ENCODE peak calls at places on chromosomes 13 and 19, in nine cellular contexts. E is left ventricle myocardium inferior, Z is MM.1S, M is Caco-2, P is fibroblast of lung, V is psoas muscle, T is astrocyte of the spinal cord, J is fibroblast of mammary gland, C is astrocyte. U is an unnamed sample.

GRCh38 chr13:95497307-95497943 is 55.1 kb upstream of the CLDN10 start:
- DNase-seq in E (peak), Z (no peak), M (no peak), P (no peak), V (no peak), T (no peak), J (no peak), C (no peak), U (no peak)

GRCh38 chr13:59774511-59774911 is 389.2 kb downstream of the DIAPH3 start:
- DNase-seq in E (no peak), Z (no peak), M (peak), P (peak), V (no peak), T (peak), J (peak), C (peak), U (peak)

GRCh38 chr19:49556412-49557398 is 23.7 kb downstream of the NOSIP start:
- DNase-seq in E (no peak), Z (no peak), M (no peak), P (peak), V (peak), T (no peak), J (peak), C (no peak), U (no peak)

GRCh38 chr13:45782327-45783045 is 69.1 kb downstream of the SIAH3 start:
- DNase-seq in E (no peak), Z (no peak), M (no peak), P (no peak), V (no peak), T (no peak), J (no peak), C (no peak), U (no peak)

GRCh38 chr13:60242231-60242630 is 78.5 kb upstream of the DIAPH3 start:
- DNase-seq in E (no peak), Z (no peak), M (no peak), P (no peak), V (no peak), T (no peak), J (no peak), C (no peak), U (no peak)

GRCh38 chr13:92122454-92122853 is 724.0 kb downstream of the GPC5 start:
- DNase-seq in E (no peak), Z (no peak), M (peak), P (peak), V (no peak), T (no peak), J (peak), C (no peak), U (peak)

GRCh38 chr19:44024900-44025216 is 321 bp upstream of the ZNF222 start:
- DNase-seq in E (no peak), Z (no peak), M (no peak), P (no peak), V (no peak), T (no peak), J (no peak), C (no peak), U (no peak)

GRCh38 chr19:4676955-4677731 is 7.0 kb upstream of the MYDGF start:
- DNase-seq in E (no peak), Z (no peak), M (peak), P (peak), V (peak), T (peak), J (peak), C (no peak), U (peak)

GRCh38 chr13:31200636-31200970 is 828 bp downstream of the B3GLCT start:
- DNase-seq in E (peak), Z (peak), M (peak), P (peak), V (peak), T (peak), J (no peak), C (no peak), U (no peak)

GRCh38 chr19:480016-480855 is 16.1 kb upstream of the MADCAM1 start:
- DNase-seq in E (peak), Z (no peak), M (peak), P (peak), V (peak), T (peak), J (peak), C (no peak), U (no peak)

DNA sequence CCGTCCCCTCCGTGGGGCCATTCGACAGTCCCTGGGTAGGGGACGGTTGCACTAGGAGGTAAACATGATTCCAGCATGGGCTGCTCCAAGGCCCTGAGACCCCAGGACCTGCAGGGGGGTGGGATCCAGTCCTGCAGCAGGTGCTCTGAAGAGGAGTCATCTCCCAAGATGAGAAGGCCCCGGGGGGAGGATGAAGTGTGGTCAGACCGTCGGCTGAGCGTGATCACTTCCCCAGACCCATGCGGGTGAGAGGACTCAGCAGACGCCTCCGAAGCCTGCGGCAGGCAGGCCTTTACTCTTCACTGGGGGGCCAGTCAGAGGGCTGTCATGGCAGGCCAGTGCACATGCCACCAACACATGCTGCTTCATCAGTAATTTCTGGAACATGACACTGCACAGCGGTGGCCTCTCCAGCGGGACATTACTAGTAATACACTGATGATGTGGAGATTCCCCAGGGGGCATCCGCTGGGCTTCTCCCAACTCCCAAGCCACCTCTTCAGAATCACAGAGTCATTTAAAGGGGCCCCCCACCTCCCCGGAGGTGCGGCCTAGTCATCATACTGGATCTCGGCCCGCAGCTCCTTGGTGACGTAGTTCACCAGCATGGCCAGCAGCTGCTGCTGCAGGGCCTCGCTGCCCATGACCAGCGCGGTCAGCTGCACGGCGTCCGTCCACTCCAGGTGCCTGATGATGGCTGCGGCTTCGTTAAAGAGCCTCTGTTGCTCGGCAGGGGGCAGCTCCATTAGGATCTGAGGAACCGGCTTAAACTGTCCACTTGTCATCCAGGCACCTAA is 12.7 kb downstream of the C19orf12 start:
- DNase-seq in E (no peak), Z (no peak), M (no peak), P (no peak), V (peak), T (no peak), J (peak), C (no peak), U (no peak)
- H3K4me3 ChIP-seq in E (no peak), Z (no peak), M (no peak), P (no peak), V (no peak), T (no peak), J (no peak), C (no peak), U (no peak)

GRCh38 chr19:53467503-53468262 is at the start of gene ZNF813:
- DNase-seq in E (peak), Z (peak), M (peak), P (peak), V (peak), T (peak), J (peak), C (peak), U (peak)
- TF ChIP-seq CTCF in E (no peak), Z (no peak), M (no peak), P (no peak), V (no peak), T (no peak), J (no peak), C (no peak), U (no peak)

GRCh38 chr19:7512400-7512851 is 3.5 kb upstream of the ZNF358 start:
- DNase-seq in E (no peak), Z (no peak), M (no peak), P (no peak), V (no peak), T (no peak), J (peak), C (no peak), U (peak)
- H3K4me3 ChIP-seq in E (no peak), Z (no peak), M (no peak), P (no peak), V (no peak), T (no peak), J (no peak), C (no peak), U (no peak)

GRCh38 chr13:38967446-38967845 is 23.2 kb downstream of the STOML3 start:
- DNase-seq in E (no peak), Z (no peak), M (no peak), P (no peak), V (no peak), T (no peak), J (no peak), C (no peak), U (no peak)

GRCh38 chr13:38965281-38965680 is 25.4 kb downstream of the STOML3 start:
- DNase-seq in E (no peak), Z (no peak), M (no peak), P (no peak), V (no peak), T (no peak), J (no peak), C (no peak), U (no peak)

GRCh38 chr13:38969187-38969586 is 21.4 kb downstream of the STOML3 start:
- DNase-seq in E (no peak), Z (no peak), M (no peak), P (no peak), V (no peak), T (no peak), J (no peak), C (no peak), U (no peak)

DNA sequence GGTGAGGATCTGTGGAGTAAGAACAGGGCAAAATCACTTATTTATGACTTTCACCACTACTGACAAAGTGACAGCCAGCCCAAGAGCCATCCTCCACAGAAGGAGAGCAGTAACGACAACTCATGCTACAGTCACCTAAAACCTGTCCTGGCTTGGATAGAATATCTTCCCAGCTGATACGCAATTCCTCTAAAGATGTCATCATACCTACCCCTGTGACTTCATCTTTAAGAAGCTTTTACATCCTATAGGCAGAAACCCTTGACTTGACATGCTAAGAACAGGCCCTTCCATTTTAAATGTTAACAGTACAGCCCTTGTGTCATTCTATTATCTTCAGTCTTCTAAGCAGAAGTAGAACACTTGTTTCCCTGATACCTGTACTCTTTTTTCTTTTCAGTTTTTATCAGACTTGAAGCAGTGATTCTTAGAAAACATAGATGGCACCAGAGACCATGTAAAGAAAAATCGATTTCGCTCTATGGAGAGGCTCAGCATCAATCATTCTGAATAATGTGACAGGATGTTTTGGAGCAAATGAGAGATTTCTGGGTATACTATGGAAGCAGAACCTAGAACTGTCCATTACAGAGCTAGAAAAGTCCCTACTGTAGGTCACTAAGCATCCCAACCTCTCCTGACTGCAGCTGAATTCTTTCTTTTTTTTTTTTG is 20.1 kb downstream of the STOML3 start:
- DNase-seq in E (no peak), Z (no peak), M (peak), P (no peak), V (no peak), T (no peak), J (no peak), C (no peak), U (peak)
- TF ChIP-seq CTCF in E (no peak), Z (no peak), M (peak), P (no peak), V (no peak), T (no peak), J (no peak), C (no peak), U (peak)

U was measured in epithelial cell of esophagus.